ENCODE peak calls at places on chromosomes 11 and 22, in nine cellular contexts. V is testis, H is coronary artery, X is bronchial epithelial cell, T is stomach, Q is fibroblast of pulmonary artery, D is AG04449, U is transverse colon, Z is SK-N-SH. N is an unnamed sample.

GRCh38 chr11:101456812-101457211 is 127.0 kb downstream of the TRPC6 start:
- DNase-seq in V (no peak), H (no peak), X (peak; percentile 55), T (no peak), Q (peak; percentile 33), D (no peak), U (no peak), Z (no peak), N (no peak)

GRCh38 chr22:35212020-35212419 is 45.3 kb upstream of the HMGXB4 start:
- DNase-seq in V (no peak), H (no peak), X (peak; percentile 34), T (peak; percentile 31), Q (peak; percentile 58), D (no peak), U (no peak), Z (no peak), N (no peak)

GRCh38 chr11:20013346-20014066 is 146.8 kb downstream of the DBX1 start:
- DNase-seq in V (no peak), H (no peak), X (peak; percentile 67), T (no peak), Q (peak; percentile 50), D (no peak), U (no peak), Z (no peak), N (no peak)

GRCh38 chr22:23122992-23123803 is 18.6 kb downstream of the RSPH14 start:
- DNase-seq in V (no peak), H (no peak), X (no peak), T (no peak), Q (no peak), D (no peak), U (no peak), Z (no peak), N (no peak)

GRCh38 chr22:37370306-37370979 is 56.8 kb downstream of the ELFN2 start:
- DNase-seq in V (no peak), H (peak; percentile 78), X (no peak), T (peak; percentile 29), Q (no peak), D (no peak), U (peak; percentile 39), Z (no peak), N (no peak)

GRCh38 chr22:45731798-45732495 is 60.3 kb downstream of the ATXN10 start:
- DNase-seq in V (no peak), H (no peak), X (peak; percentile 53), T (no peak), Q (peak; percentile 52), D (no peak), U (no peak), Z (no peak), N (no peak)

GRCh38 chr11:1087961-1088926 is 13.6 kb downstream of the MUC2 start:
- DNase-seq in V (peak; percentile 82), H (no peak), X (no peak), T (no peak), Q (no peak), D (no peak), U (peak; percentile 60), Z (no peak), N (no peak)

GRCh38 chr22:30626413-30626812 is 9.2 kb upstream of the SLC35E4 start:
- DNase-seq in V (no peak), H (no peak), X (no peak), T (no peak), Q (no peak), D (no peak), U (no peak), Z (no peak), N (no peak)

GRCh38 chr11:59574932-59575904 is 40.4 kb downstream of the OSBP start:
- DNase-seq in V (no peak), H (no peak), X (no peak), T (no peak), Q (no peak), D (no peak), U (no peak), Z (no peak), N (no peak)

GRCh38 chr22:30732426-30732825 is 37.8 kb downstream of the OSBP2 start:
- DNase-seq in V (no peak), H (no peak), X (no peak), T (no peak), Q (no peak), D (no peak), U (no peak), Z (no peak), N (no peak)

GRCh38 chr11:67605231-67606011 is 1.3 kb upstream of the NDUFV1 start:
- DNase-seq in V (no peak), H (no peak), X (no peak), T (no peak), Q (no peak), D (no peak), U (no peak), Z (no peak), N (no peak)
- TF ChIP-seq CTCF in V (no peak), H (no peak), X (no peak), T (no peak), Q (no peak), D (no peak), U (no peak), Z (no peak), N (no peak)

GRCh38 chr11:117874910-117875396 is 1.5 kb downstream of the FXYD6 start:
- DNase-seq in V (no peak), H (peak; percentile 56), X (no peak), T (no peak), Q (no peak), D (no peak), U (no peak), Z (no peak), N (no peak)

GRCh38 chr11:117877120-117877784 is 794 bp upstream of the FXYD6 start:
- DNase-seq in V (peak; percentile 49), H (peak; percentile 65), X (no peak), T (no peak), Q (no peak), D (no peak), U (no peak), Z (no peak), N (no peak)

GRCh38 chr11:117875397-117876048 is 935 bp downstream of the FXYD6 start:
- DNase-seq in V (peak; percentile 54), H (peak; percentile 72), X (no peak), T (no peak), Q (no peak), D (no peak), U (no peak), Z (peak; percentile 79), N (no peak)

GRCh38 chr11:117876049-117876340 is 463 bp downstream of the FXYD6 start:
- DNase-seq in V (no peak), H (no peak), X (no peak), T (no peak), Q (no peak), D (no peak), U (no peak), Z (no peak), N (no peak)

GRCh38 chr11:117876341-117877119 is at the start of gene FXYD6:
- DNase-seq in V (peak; percentile 88), H (peak; percentile 76), X (no peak), T (no peak), Q (no peak), D (no peak), U (peak; percentile 35), Z (peak; percentile 95), N (no peak)
- H3K4me3 ChIP-seq in V (peak within 1 kb of the TSS; percentile 85), H (peak within 1 kb of the TSS; percentile 74), X (no peak within 1 kb of the TSS), T (peak within 1 kb of the TSS; percentile 61), Q (no peak within 1 kb of the TSS), D (peak within 1 kb of the TSS; percentile 37), U (peak within 1 kb of the TSS; percentile 63), Z (peak within 1 kb of the TSS; percentile 53), N (no peak within 1 kb of the TSS)

GRCh38 chr11:14642873-14643696 is 519 bp upstream of the PDE3B start:
- DNase-seq in V (no peak), H (peak; percentile 79), X (no peak), T (no peak), Q (no peak), D (no peak), U (peak; percentile 15), Z (no peak), N (no peak)

GRCh38 chr11:14645985-14646900 is 2.6 kb downstream of the PDE3B start:
- DNase-seq in V (no peak), H (no peak), X (no peak), T (no peak), Q (no peak), D (no peak), U (no peak), Z (no peak), N (no peak)

GRCh38 chr11:14643697-14644395 is at the start of gene PDE3B:
- DNase-seq in V (peak; percentile 88), H (peak; percentile 75), X (peak; percentile 7), T (peak; percentile 84), Q (peak; percentile 46), D (no peak), U (peak; percentile 90), Z (peak; percentile 94), N (no peak)

GRCh38 chr11:14645247-14645912 is 1.8 kb downstream of the PDE3B start:
- DNase-seq in V (no peak), H (no peak), X (peak; percentile 53), T (no peak), Q (peak; percentile 20), D (no peak), U (no peak), Z (peak; percentile 21), N (no peak)

DNA sequence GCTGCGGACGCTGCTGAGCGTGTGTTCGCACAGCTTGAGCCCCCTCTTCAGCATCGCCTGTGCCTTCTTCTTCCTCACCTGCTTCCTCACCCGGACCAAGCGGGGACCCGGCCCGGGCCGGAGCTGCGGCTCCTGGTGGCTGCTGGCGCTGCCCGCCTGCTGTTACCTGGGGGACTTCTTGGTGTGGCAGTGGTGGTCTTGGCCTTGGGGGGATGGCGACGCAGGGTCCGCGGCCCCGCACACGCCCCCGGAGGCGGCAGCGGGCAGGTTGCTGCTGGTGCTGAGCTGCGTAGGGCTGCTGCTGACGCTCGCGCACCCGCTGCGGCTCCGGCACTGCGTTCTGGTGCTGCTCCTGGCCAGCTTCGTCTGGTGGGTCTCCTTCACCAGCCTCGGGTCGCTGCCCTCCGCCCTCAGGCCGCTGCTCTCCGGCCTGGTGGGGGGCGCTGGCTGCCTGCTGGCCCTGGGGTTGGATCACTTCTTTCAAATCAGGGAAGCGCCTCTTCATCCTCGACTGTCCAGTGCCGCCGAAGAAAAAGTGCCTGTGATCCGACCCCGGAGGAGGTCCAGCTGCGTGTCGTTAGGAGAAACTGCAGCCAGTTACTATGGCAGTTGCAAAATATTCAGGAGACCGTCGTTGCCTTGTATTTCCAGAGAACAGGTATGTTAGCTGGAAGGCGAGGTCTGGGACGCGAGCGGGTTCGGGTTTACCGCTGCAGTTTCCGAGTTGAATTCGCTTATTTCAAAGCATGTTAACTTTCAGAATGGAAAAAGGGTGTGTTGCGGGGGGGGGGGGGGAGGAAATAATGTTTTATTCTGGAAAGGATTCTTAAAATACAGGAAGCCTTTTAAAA is 1.0 kb downstream of the PDE3B start:
- DNase-seq in V (peak; percentile 50), H (peak; percentile 78), X (peak; percentile 7), T (peak; percentile 34), Q (peak; percentile 20), D (no peak), U (peak; percentile 43), Z (peak; percentile 73), N (no peak)
- TF ChIP-seq CTCF in V (no peak), H (no peak), X (no peak), T (no peak), Q (no peak), D (no peak), U (peak; percentile 42), Z (peak; percentile 13), N (peak; percentile 14)

DNA sequence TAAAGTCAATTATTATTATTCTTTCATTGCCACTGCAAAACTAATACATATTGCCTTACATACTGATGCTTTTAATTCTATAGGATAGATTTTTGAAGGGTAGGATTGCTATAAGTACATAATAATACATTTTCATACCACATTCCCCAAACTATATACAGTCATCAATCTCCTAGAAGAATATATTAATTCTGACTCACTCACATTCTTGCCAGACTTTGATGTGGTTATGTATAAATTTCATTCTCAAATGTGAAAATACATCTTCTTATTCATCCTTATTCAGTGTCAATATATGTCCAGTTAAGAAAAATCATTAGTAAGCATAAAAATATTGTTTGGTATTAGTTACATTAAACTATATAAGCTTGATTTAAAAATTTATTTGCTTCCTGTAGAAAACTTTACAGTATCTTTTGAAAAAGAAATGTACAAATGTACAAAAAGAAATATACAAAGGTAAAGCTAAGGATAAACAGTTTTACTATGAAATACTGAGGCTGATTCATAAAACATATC is 458.8 kb upstream of the CNTN5 start:
- DNase-seq in V (no peak), H (no peak), X (peak; percentile 57), T (no peak), Q (peak; percentile 0), D (no peak), U (no peak), Z (no peak), N (no peak)
- H3K4me3 ChIP-seq in V (no peak overlapping the region), H (no peak overlapping the region), X (no peak overlapping the region), T (no peak overlapping the region), Q (no peak overlapping the region), D (no peak overlapping the region), U (no peak overlapping the region), Z (no peak overlapping the region), N (no peak overlapping the region)

N was measured in BJ.